ENCODE peak calls at places on chromosome 10, in four cellular contexts. One of them, this sample, is unnamed.

GRCh38 chr10:21961847-21962246 is 41.7 kb downstream of the DNAJC1 start:
- DNase-seq in OCI-LY7: no peak
- DNase-seq in GM12865: no peak
- DNase-seq in GM13976: no peak
- DNase-seq in this sample: no peak

GRCh38 chr10:79336739-79337138 is 10.5 kb upstream of the PPIF start:
- DNase-seq in OCI-LY7: no peak
- DNase-seq in GM12865: no peak
- DNase-seq in GM13976: no peak
- DNase-seq in this sample: no peak

GRCh38 chr10:112183329-112184051 is at the start of gene GPAM:
- DNase-seq in OCI-LY7: peak
- DNase-seq in GM12865: peak
- DNase-seq in GM13976: peak
- DNase-seq in this sample: peak

GRCh38 chr10:86644412-86645110 is 9.8 kb upstream of the OPN4 start:
- DNase-seq in OCI-LY7: peak
- DNase-seq in GM12865: peak
- DNase-seq in GM13976: peak
- DNase-seq in this sample: peak

GRCh38 chr10:30353851-30354250 is 4.8 kb upstream of the MTPAP start:
- DNase-seq in OCI-LY7: no peak
- DNase-seq in GM12865: no peak
- DNase-seq in GM13976: no peak
- DNase-seq in this sample: no peak

GRCh38 chr10:132624847-132625839 is 87.6 kb downstream of the INPP5A start:
- DNase-seq in OCI-LY7: no peak
- DNase-seq in GM12865: no peak
- DNase-seq in GM13976: no peak
- DNase-seq in this sample: no peak

GRCh38 chr10:73641272-73642060 is at the start of gene MYOZ1:
- DNase-seq in OCI-LY7: no peak
- DNase-seq in GM12865: no peak
- DNase-seq in GM13976: peak
- DNase-seq in this sample: no peak

GRCh38 chr10:76553231-76553630 is 1084.4 kb downstream of the KCNMA1 start:
- DNase-seq in OCI-LY7: no peak
- DNase-seq in GM12865: no peak
- DNase-seq in GM13976: no peak
- DNase-seq in this sample: no peak

GRCh38 chr10:6445671-6446278 is 134.3 kb downstream of the PRKCQ start:
- DNase-seq in OCI-LY7: peak
- DNase-seq in GM12865: peak
- DNase-seq in GM13976: peak
- DNase-seq in this sample: peak

GRCh38 chr10:105138287-105138854 is 497.3 kb downstream of the SORCS3 start:
- DNase-seq in OCI-LY7: no peak
- DNase-seq in GM12865: no peak
- DNase-seq in GM13976: no peak
- DNase-seq in this sample: no peak

GRCh38 chr10:85048644-85049043 is 720.3 kb downstream of the CCSER2 start:
- DNase-seq in OCI-LY7: no peak
- DNase-seq in GM12865: no peak
- DNase-seq in GM13976: no peak
- DNase-seq in this sample: no peak

GRCh38 chr10:92914478-92915066 is 66.3 kb downstream of the EXOC6 start:
- DNase-seq in OCI-LY7: peak
- DNase-seq in GM12865: peak
- DNase-seq in GM13976: peak
- DNase-seq in this sample: peak

GRCh38 chr10:17238445-17239275 is 10.6 kb downstream of the VIM start:
- DNase-seq in OCI-LY7: no peak
- DNase-seq in GM12865: no peak
- DNase-seq in GM13976: no peak
- DNase-seq in this sample: no peak

GRCh38 chr10:126235091-126235978 is 152.9 kb downstream of the ADAM12 start:
- DNase-seq in OCI-LY7: no peak
- DNase-seq in GM12865: no peak
- DNase-seq in GM13976: no peak
- DNase-seq in this sample: no peak

GRCh38 chr10:130809761-130810515 is 501.6 kb downstream of the TCERG1L start:
- DNase-seq in OCI-LY7: no peak
- DNase-seq in GM12865: no peak
- DNase-seq in GM13976: no peak
- DNase-seq in this sample: no peak

GRCh38 chr10:116138897-116139296 is 134.1 kb downstream of the GFRA1 start:
- DNase-seq in OCI-LY7: no peak
- DNase-seq in GM12865: no peak
- DNase-seq in GM13976: no peak
- DNase-seq in this sample: no peak

GRCh38 chr10:76124230-76124629 is 692.8 kb downstream of the LRMDA start:
- DNase-seq in OCI-LY7: no peak
- DNase-seq in GM12865: no peak
- DNase-seq in GM13976: no peak
- DNase-seq in this sample: no peak

GRCh38 chr10:27998178-27998953 is 513 bp downstream of the ODAD2 start:
- DNase-seq in OCI-LY7: no peak
- DNase-seq in GM12865: no peak
- DNase-seq in GM13976: peak
- DNase-seq in this sample: no peak

GRCh38 chr10:69088471-69088769 is 517 bp downstream of the SRGN start:
- DNase-seq in OCI-LY7: no peak
- DNase-seq in GM12865: peak
- DNase-seq in GM13976: no peak
- DNase-seq in this sample: no peak

GRCh38 chr10:62815373-62816111 is 624 bp downstream of the EGR2 start:
- DNase-seq in OCI-LY7: no peak
- DNase-seq in GM12865: peak
- DNase-seq in GM13976: no peak
- DNase-seq in this sample: no peak

GRCh38 chr10:78441704-78442103 is 408.0 kb downstream of the RPS24 start:
- DNase-seq in OCI-LY7: no peak
- DNase-seq in GM12865: no peak
- DNase-seq in GM13976: no peak
- DNase-seq in this sample: no peak

GRCh38 chr10:74877899-74878298 is 51.5 kb downstream of the KAT6B start:
- DNase-seq in OCI-LY7: no peak
- DNase-seq in GM12865: no peak
- DNase-seq in GM13976: no peak
- DNase-seq in this sample: no peak
- TF ChIP-seq CTCF in OCI-LY7: no peak
- TF ChIP-seq CTCF in GM12865: no peak
- TF ChIP-seq CTCF in GM13976: no peak
- TF ChIP-seq CTCF in this sample: no peak

DNA sequence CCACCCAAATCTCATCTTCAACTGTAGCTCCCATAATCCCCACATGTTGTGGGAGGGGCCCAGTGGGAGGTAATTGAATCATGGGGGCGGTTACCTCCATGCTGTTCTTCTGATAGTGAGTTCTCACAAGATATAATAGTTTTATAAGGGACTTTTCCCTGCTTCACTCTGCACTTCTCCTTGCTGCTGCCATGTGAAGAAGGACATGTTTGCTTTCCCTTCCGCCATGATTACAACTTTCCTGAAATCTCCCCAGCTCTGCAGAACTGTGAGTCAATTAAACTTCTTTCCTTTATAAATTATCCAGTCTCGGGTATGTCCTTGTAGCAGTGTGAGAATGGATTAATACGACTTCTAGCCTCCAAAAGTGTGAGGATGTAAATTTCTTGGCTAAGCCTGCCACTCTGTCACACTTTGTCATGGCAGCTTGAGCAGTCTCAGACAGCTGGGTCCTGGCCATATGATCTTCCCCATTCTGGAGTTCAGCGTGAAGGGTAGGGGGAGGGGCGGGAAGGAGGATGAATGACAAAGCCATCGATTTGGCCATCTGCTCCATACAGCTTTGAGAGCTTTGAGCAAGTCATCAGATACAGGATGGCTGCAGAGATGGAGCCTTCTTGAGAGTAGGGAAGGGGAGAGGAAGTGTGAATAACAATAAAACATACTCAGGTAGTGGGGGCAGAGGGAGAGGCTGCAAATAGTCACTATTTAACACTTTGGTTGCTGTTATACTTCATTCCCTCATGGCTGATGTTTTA is 19.1 kb upstream of the INPP5F start:
- DNase-seq in OCI-LY7: no peak
- DNase-seq in GM12865: no peak
- DNase-seq in GM13976: no peak
- DNase-seq in this sample: no peak
- TF ChIP-seq CTCF in OCI-LY7: no peak
- TF ChIP-seq CTCF in GM12865: no peak
- TF ChIP-seq CTCF in GM13976: no peak
- TF ChIP-seq CTCF in this sample: no peak

GRCh38 chr10:80856186-80856585 is 318.5 kb downstream of the SH2D4B start:
- DNase-seq in OCI-LY7: no peak
- DNase-seq in GM12865: no peak
- DNase-seq in GM13976: no peak
- DNase-seq in this sample: no peak

GRCh38 chr10:80860719-80861118 is 323.0 kb downstream of the SH2D4B start:
- DNase-seq in OCI-LY7: no peak
- DNase-seq in GM12865: no peak
- DNase-seq in GM13976: no peak
- DNase-seq in this sample: no peak

DNA sequence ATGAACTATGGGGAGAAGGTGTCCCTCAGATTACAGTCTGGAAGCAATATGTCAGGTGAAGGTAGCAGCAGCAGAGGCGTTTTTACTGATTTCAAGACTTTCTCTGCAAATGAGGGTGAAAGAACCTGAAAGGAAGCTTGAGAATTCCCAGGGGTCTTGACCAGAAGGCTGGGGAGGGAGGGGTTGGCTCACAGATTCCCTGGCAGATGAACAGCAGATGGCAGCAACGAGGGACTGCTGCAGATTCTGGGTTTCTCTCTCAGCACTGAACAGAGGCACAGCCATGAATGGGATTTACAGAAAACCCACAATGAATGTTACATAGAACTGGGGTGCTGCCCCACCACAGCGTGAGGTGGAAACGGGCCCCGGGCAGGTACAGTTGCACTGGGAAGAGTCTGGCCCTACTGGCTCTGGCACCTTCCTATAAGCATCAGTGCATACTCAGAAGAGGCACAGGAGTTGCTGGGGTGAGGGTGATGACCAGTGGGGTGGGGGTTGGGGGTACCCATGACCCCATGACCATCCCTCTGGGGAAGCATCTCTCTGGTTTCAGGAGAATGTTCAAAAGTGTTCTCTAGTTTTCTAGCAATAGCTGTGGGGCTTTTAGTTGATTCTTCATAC is 317.8 kb downstream of the SH2D4B start:
- DNase-seq in OCI-LY7: peak
- DNase-seq in GM12865: peak
- DNase-seq in GM13976: peak
- DNase-seq in this sample: peak
- TF ChIP-seq CTCF in OCI-LY7: peak
- TF ChIP-seq CTCF in GM12865: peak
- TF ChIP-seq CTCF in GM13976: peak
- TF ChIP-seq CTCF in this sample: peak

DNA sequence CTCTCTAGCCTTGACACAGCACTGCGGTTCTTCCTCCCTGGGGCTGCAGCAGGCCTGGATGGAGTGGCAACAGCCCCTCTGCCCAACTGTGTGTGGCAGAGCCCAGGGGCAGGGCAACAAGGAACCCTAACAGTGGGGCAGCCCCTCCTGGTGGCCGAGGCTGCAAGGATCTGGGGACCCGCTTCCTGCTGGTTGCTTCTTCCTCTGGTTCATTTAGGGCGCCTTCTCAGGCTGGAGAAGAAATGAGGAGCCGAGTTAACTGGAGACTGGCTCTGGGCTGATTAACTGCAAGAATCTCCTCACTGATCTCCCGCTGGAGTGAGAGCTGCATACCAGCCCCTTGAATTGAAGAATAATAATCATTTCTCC is 80.1 kb upstream of the EMX2 start:
- DNase-seq in OCI-LY7: no peak
- DNase-seq in GM12865: no peak
- DNase-seq in GM13976: no peak
- DNase-seq in this sample: no peak
- TF ChIP-seq CTCF in OCI-LY7: no peak
- TF ChIP-seq CTCF in GM12865: peak
- TF ChIP-seq CTCF in GM13976: no peak
- TF ChIP-seq CTCF in this sample: no peak

GRCh38 chr10:123119081-123119480 is 16.7 kb upstream of the HMX3 start:
- DNase-seq in OCI-LY7: no peak
- DNase-seq in GM12865: no peak
- DNase-seq in GM13976: no peak
- DNase-seq in this sample: no peak

DNA sequence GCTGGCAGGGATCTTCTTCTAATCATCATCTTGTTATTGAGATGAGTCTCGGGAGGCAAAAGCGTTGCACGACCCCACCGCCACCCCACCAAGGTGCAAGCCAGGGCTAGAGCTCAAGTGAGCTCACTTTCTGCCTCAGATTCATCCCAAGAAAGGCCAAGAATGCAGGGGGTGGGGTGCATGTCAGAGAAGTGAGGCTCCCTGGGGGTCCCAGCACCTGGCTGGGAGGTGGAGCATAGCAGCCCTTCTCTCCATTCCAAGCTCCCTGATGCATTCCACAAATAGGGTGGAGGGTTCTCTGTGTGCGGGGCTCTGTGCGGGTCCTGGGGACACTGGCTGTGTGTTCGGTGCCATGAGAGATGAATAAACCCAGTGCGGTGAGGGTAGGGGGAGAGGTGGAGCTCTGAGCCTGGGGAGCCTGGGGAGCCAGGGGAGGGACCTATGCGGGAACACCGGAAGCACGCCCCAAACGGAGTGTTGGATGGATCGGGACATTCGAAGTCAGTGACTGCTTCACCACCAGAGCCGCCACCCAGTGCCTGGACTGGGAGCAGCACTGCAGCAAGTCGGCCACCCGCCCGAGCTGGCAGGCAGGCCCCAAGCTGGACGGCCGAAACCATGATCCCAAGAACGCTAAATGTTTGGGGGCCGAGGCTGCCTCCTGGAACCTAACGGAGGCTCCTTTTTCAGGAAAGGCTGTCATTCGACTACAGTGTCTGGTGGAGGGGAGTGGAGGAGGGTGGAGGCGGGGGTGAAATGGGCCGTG is 17.9 kb upstream of the HMX3 start:
- DNase-seq in OCI-LY7: no peak
- DNase-seq in GM12865: no peak
- DNase-seq in GM13976: no peak
- DNase-seq in this sample: no peak
- TF ChIP-seq CTCF in OCI-LY7: no peak
- TF ChIP-seq CTCF in GM12865: no peak
- TF ChIP-seq CTCF in GM13976: no peak
- TF ChIP-seq CTCF in this sample: no peak